ENCODE peak calls at places on chromosomes 7 and 10, in five cellular contexts. E is activated gamma-delta T cell treated with Interleukin-2 at 50 U/mL for 16 hours; O is C1 segment of cervical spinal cord; X is activated T-helper 1 cell treated with anti-CD3 and anti-CD28 coated beads, Interleukin-12 subunit alpha, Interleukin-12 subunit beta, Interleukin-2, Interleukin-4 antibody, amounts not matched to agents 30 ng/mL and 10 ng/mL and 1 ng/mL, durations not matched to agents 14 hours and 24 hours and 36 hours; S is hippocampal formation. N is an unnamed sample.

GRCh38 chr7:3928727-3929515 is 627.9 kb downstream of the SDK1 start:
- DNase-seq in E (no peak), X (no peak), O (no peak), S (no peak), N (no peak)

GRCh38 chr7:148941598-148942280 is 57.6 kb upstream of the EZH2 start:
- DNase-seq in S (no peak), X (peak), O (peak), E (peak), N (no peak)

GRCh38 chr7:120407015-120407414 is 134.0 kb downstream of the KCND2 start:
- DNase-seq in O (no peak), E (no peak), X (no peak), S (no peak), N (no peak)

GRCh38 chr10:62810131-62810530 is 5.6 kb downstream of the ADO start:
- DNase-seq in O (no peak), E (no peak), S (no peak), X (no peak), N (no peak)

GRCh38 chr10:87781545-87781944 is 36.5 kb downstream of the ATAD1 start:
- DNase-seq in E (no peak), S (no peak), X (no peak), O (no peak), N (no peak)

GRCh38 chr7:618539-619355 is 99.1 kb upstream of the PDGFA start:
- DNase-seq in E (peak), O (no peak), X (peak), S (no peak), N (no peak)

GRCh38 chr10:974785-975074 is 13.5 kb upstream of the GTPBP4 start:
- DNase-seq in E (no peak), O (no peak), X (no peak), S (no peak), N (no peak)

GRCh38 chr7:138750926-138751464 is 46.8 kb upstream of the TMEM213 start:
- DNase-seq in O (no peak), X (no peak), E (no peak), S (no peak), N (no peak)

GRCh38 chr7:92790987-92791386 is 45.4 kb downstream of the CDK6 start:
- DNase-seq in E (no peak), S (peak), O (no peak), X (no peak), N (peak)

GRCh38 chr7:66352071-66352470 is 146.9 kb downstream of the TPST1 start:
- DNase-seq in S (peak), O (no peak), E (no peak), X (no peak), N (no peak)

GRCh38 chr10:48291190-48291589 is 15.3 kb upstream of the MAPK8 start:
- DNase-seq in E (no peak), X (no peak), O (no peak), S (no peak), N (no peak)

GRCh38 chr10:36634916-36635315 is 490.5 kb upstream of the ANKRD30A start:
- DNase-seq in E (no peak), O (no peak), S (no peak), X (no peak), N (no peak)

GRCh38 chr10:75959209-75959608 is 527.8 kb downstream of the LRMDA start:
- DNase-seq in E (no peak), X (no peak), O (no peak), S (no peak), N (no peak)

GRCh38 chr10:33133557-33133956 is 175.5 kb upstream of the ITGB1 start:
- DNase-seq in X (no peak), E (no peak), O (no peak), S (no peak), N (no peak)

GRCh38 chr10:72796042-72796441 is 97.5 kb upstream of the OIT3 start:
- DNase-seq in E (no peak), X (no peak), S (no peak), O (no peak), N (no peak)